ENCODE peak calls at places on chromosomes 4 and X, in seven cellular contexts. One of them, this sample, is unnamed.

GRCh38 chr4:82785248-82786003 is 13.2 kb downstream of the SCD5 start:
- DNase-seq in A549: peak
- DNase-seq in natural killer cell: no peak
- DNase-seq in mesothelial cell of epicardium: no peak
- DNase-seq in amniotic stem cell: no peak
- DNase-seq in iPS-NIHi11: no peak
- DNase-seq in central memory CD4-positive, alpha-beta T cell: no peak
- DNase-seq in this sample: no peak

GRCh38 chrX:21427086-21427485 is 52.9 kb downstream of the CNKSR2 start:
- DNase-seq in A549: no peak
- DNase-seq in natural killer cell: no peak
- DNase-seq in mesothelial cell of epicardium: no peak
- DNase-seq in amniotic stem cell: no peak
- DNase-seq in iPS-NIHi11: no peak
- DNase-seq in central memory CD4-positive, alpha-beta T cell: no peak
- DNase-seq in this sample: no peak

GRCh38 chrX:107718156-107718621 is 57.4 kb downstream of the TSC22D3 start:
- DNase-seq in A549: peak
- DNase-seq in natural killer cell: peak
- DNase-seq in mesothelial cell of epicardium: no peak
- DNase-seq in amniotic stem cell: peak
- DNase-seq in iPS-NIHi11: peak
- DNase-seq in central memory CD4-positive, alpha-beta T cell: peak
- DNase-seq in this sample: peak

GRCh38 chr4:80336582-80336981 is 1.1 kb downstream of the CFAP299 start:
- DNase-seq in A549: peak
- DNase-seq in natural killer cell: no peak
- DNase-seq in mesothelial cell of epicardium: no peak
- DNase-seq in amniotic stem cell: no peak
- DNase-seq in iPS-NIHi11: peak
- DNase-seq in central memory CD4-positive, alpha-beta T cell: no peak
- DNase-seq in this sample: no peak

GRCh38 chr4:118773082-118773792 is 62.7 kb downstream of the SEC24D start:
- DNase-seq in A549: no peak
- DNase-seq in natural killer cell: no peak
- DNase-seq in mesothelial cell of epicardium: no peak
- DNase-seq in amniotic stem cell: no peak
- DNase-seq in iPS-NIHi11: no peak
- DNase-seq in central memory CD4-positive, alpha-beta T cell: no peak
- DNase-seq in this sample: no peak

GRCh38 chr4:81650871-81651270 is 179.2 kb upstream of the RASGEF1B start:
- DNase-seq in A549: no peak
- DNase-seq in natural killer cell: no peak
- DNase-seq in mesothelial cell of epicardium: no peak
- DNase-seq in amniotic stem cell: no peak
- DNase-seq in iPS-NIHi11: peak
- DNase-seq in central memory CD4-positive, alpha-beta T cell: no peak
- DNase-seq in this sample: no peak

GRCh38 chr4:1533501-1534064 is 127.3 kb upstream of the NKX1-1 start:
- DNase-seq in A549: no peak
- DNase-seq in natural killer cell: no peak
- DNase-seq in mesothelial cell of epicardium: no peak
- DNase-seq in amniotic stem cell: no peak
- DNase-seq in iPS-NIHi11: no peak
- DNase-seq in central memory CD4-positive, alpha-beta T cell: no peak
- DNase-seq in this sample: no peak

GRCh38 chrX:135740683-135741149 is 27.3 kb downstream of the CT45A3 start:
- DNase-seq in A549: peak
- DNase-seq in natural killer cell: no peak
- DNase-seq in mesothelial cell of epicardium: no peak
- DNase-seq in amniotic stem cell: no peak
- DNase-seq in iPS-NIHi11: peak
- DNase-seq in central memory CD4-positive, alpha-beta T cell: no peak
- DNase-seq in this sample: no peak

GRCh38 chr4:8039290-8039689 is 99.6 kb upstream of the AFAP1 start:
- DNase-seq in A549: no peak
- DNase-seq in natural killer cell: no peak
- DNase-seq in mesothelial cell of epicardium: no peak
- DNase-seq in amniotic stem cell: no peak
- DNase-seq in iPS-NIHi11: no peak
- DNase-seq in central memory CD4-positive, alpha-beta T cell: no peak
- DNase-seq in this sample: no peak

GRCh38 chrX:71923516-71923915 is 12.9 kb downstream of the NHSL2 start:
- DNase-seq in A549: no peak
- DNase-seq in natural killer cell: no peak
- DNase-seq in mesothelial cell of epicardium: no peak
- DNase-seq in amniotic stem cell: no peak
- DNase-seq in iPS-NIHi11: no peak
- DNase-seq in central memory CD4-positive, alpha-beta T cell: no peak
- DNase-seq in this sample: no peak

GRCh38 chrX:7586126-7586525 is 256.8 kb upstream of the VCX start:
- DNase-seq in A549: no peak
- DNase-seq in natural killer cell: no peak
- DNase-seq in mesothelial cell of epicardium: no peak
- DNase-seq in amniotic stem cell: no peak
- DNase-seq in iPS-NIHi11: peak
- DNase-seq in central memory CD4-positive, alpha-beta T cell: no peak
- DNase-seq in this sample: no peak